ENCODE peak calls at places on chromosomes 6 and 20, in ten cellular contexts. One of them, this sample, is unnamed.

GRCh38 chr20:47009784-47010183 is 115.1 kb downstream of the EYA2 start:
- DNase-seq in ELF-1: no peak
- DNase-seq in mucosa of gallbladder: no peak
- DNase-seq in aorta: no peak
- DNase-seq in NCI-H446: no peak
- DNase-seq in epithelial cell of esophagus: no peak
- DNase-seq in adrenal gland: no peak
- DNase-seq in HTR-8/SVneo: no peak
- DNase-seq in pons: no peak
- DNase-seq in activated T-cell treated with anti-CD3 and anti-CD28 coated beads for 24 hours: no peak
- DNase-seq in this sample: no peak

GRCh38 chr20:56400001-56400640 is 7.7 kb downstream of the CSTF1 start:
- DNase-seq in ELF-1: peak; percentile 24
- DNase-seq in mucosa of gallbladder: peak; percentile 63
- DNase-seq in aorta: no peak
- DNase-seq in NCI-H446: peak; percentile 68
- DNase-seq in epithelial cell of esophagus: peak; percentile 71
- DNase-seq in adrenal gland: no peak
- DNase-seq in HTR-8/SVneo: peak; percentile 87
- DNase-seq in pons: peak; percentile 85
- DNase-seq in activated T-cell treated with anti-CD3 and anti-CD28 coated beads for 24 hours: peak; percentile 43
- DNase-seq in this sample: no peak

GRCh38 chr20:46994341-46994740 is 99.7 kb downstream of the EYA2 start:
- DNase-seq in ELF-1: no peak
- DNase-seq in mucosa of gallbladder: no peak
- DNase-seq in aorta: no peak
- DNase-seq in NCI-H446: no peak
- DNase-seq in epithelial cell of esophagus: peak; percentile 64
- DNase-seq in adrenal gland: no peak
- DNase-seq in HTR-8/SVneo: no peak
- DNase-seq in pons: no peak
- DNase-seq in activated T-cell treated with anti-CD3 and anti-CD28 coated beads for 24 hours: peak; percentile 48
- DNase-seq in this sample: no peak

GRCh38 chr6:150599199-150600002 is at the start of gene PLEKHG1:
- DNase-seq in ELF-1: peak; percentile 84
- DNase-seq in mucosa of gallbladder: peak; percentile 78
- DNase-seq in aorta: peak; percentile 87
- DNase-seq in NCI-H446: no peak
- DNase-seq in epithelial cell of esophagus: peak; percentile 75
- DNase-seq in adrenal gland: peak; percentile 43
- DNase-seq in HTR-8/SVneo: peak; percentile 10
- DNase-seq in pons: no peak
- DNase-seq in activated T-cell treated with anti-CD3 and anti-CD28 coated beads for 24 hours: peak; percentile 26
- DNase-seq in this sample: no peak

GRCh38 chr20:62030834-62031434 is 34.7 kb downstream of the TAF4 start:
- DNase-seq in ELF-1: no peak
- DNase-seq in mucosa of gallbladder: no peak
- DNase-seq in aorta: no peak
- DNase-seq in NCI-H446: no peak
- DNase-seq in epithelial cell of esophagus: peak; percentile 74
- DNase-seq in adrenal gland: no peak
- DNase-seq in HTR-8/SVneo: no peak
- DNase-seq in pons: no peak
- DNase-seq in activated T-cell treated with anti-CD3 and anti-CD28 coated beads for 24 hours: no peak
- DNase-seq in this sample: no peak

GRCh38 chr6:22363166-22363965 is 66.5 kb upstream of the PRL start:
- DNase-seq in ELF-1: peak; percentile 27
- DNase-seq in mucosa of gallbladder: no peak
- DNase-seq in aorta: no peak
- DNase-seq in NCI-H446: no peak
- DNase-seq in epithelial cell of esophagus: peak; percentile 95
- DNase-seq in adrenal gland: no peak
- DNase-seq in HTR-8/SVneo: no peak
- DNase-seq in pons: no peak
- DNase-seq in activated T-cell treated with anti-CD3 and anti-CD28 coated beads for 24 hours: no peak
- DNase-seq in this sample: no peak

GRCh38 chr6:168574699-168575195 is 133.8 kb downstream of the SMOC2 start:
- DNase-seq in ELF-1: peak; percentile 35
- DNase-seq in mucosa of gallbladder: peak; percentile 54
- DNase-seq in aorta: peak; percentile 86
- DNase-seq in NCI-H446: no peak
- DNase-seq in epithelial cell of esophagus: no peak
- DNase-seq in adrenal gland: peak; percentile 45
- DNase-seq in HTR-8/SVneo: no peak
- DNase-seq in pons: no peak
- DNase-seq in activated T-cell treated with anti-CD3 and anti-CD28 coated beads for 24 hours: no peak
- DNase-seq in this sample: no peak

GRCh38 chr6:52962701-52963100 is 32.4 kb downstream of the GSTA4 start:
- DNase-seq in ELF-1: no peak
- DNase-seq in mucosa of gallbladder: no peak
- DNase-seq in aorta: no peak
- DNase-seq in NCI-H446: no peak
- DNase-seq in epithelial cell of esophagus: no peak
- DNase-seq in adrenal gland: no peak
- DNase-seq in HTR-8/SVneo: no peak
- DNase-seq in pons: no peak
- DNase-seq in activated T-cell treated with anti-CD3 and anti-CD28 coated beads for 24 hours: no peak
- DNase-seq in this sample: no peak

GRCh38 chr6:41429506-41430504 is 94.4 kb downstream of the NCR2 start:
- DNase-seq in ELF-1: peak; percentile 55
- DNase-seq in mucosa of gallbladder: no peak
- DNase-seq in aorta: peak; percentile 62
- DNase-seq in NCI-H446: no peak
- DNase-seq in epithelial cell of esophagus: no peak
- DNase-seq in adrenal gland: no peak
- DNase-seq in HTR-8/SVneo: no peak
- DNase-seq in pons: peak; percentile 61
- DNase-seq in activated T-cell treated with anti-CD3 and anti-CD28 coated beads for 24 hours: no peak
- DNase-seq in this sample: no peak

GRCh38 chr6:148523051-148523450 is 180.4 kb downstream of the SASH1 start:
- DNase-seq in ELF-1: no peak
- DNase-seq in mucosa of gallbladder: no peak
- DNase-seq in aorta: no peak
- DNase-seq in NCI-H446: no peak
- DNase-seq in epithelial cell of esophagus: peak; percentile 50
- DNase-seq in adrenal gland: no peak
- DNase-seq in HTR-8/SVneo: no peak
- DNase-seq in pons: no peak
- DNase-seq in activated T-cell treated with anti-CD3 and anti-CD28 coated beads for 24 hours: no peak
- DNase-seq in this sample: no peak

GRCh38 chr20:55693646-55694045 is 311.7 kb downstream of the CBLN4 start:
- DNase-seq in ELF-1: no peak
- DNase-seq in mucosa of gallbladder: no peak
- DNase-seq in aorta: no peak
- DNase-seq in NCI-H446: no peak
- DNase-seq in epithelial cell of esophagus: no peak
- DNase-seq in adrenal gland: no peak
- DNase-seq in HTR-8/SVneo: no peak
- DNase-seq in pons: no peak
- DNase-seq in activated T-cell treated with anti-CD3 and anti-CD28 coated beads for 24 hours: no peak
- DNase-seq in this sample: no peak

GRCh38 chr6:136289327-136289578 is 393 bp downstream of the BCLAF1 start:
- DNase-seq in ELF-1: peak; percentile 96
- DNase-seq in mucosa of gallbladder: peak; percentile 92
- DNase-seq in aorta: peak; percentile 95
- DNase-seq in NCI-H446: peak; percentile 92
- DNase-seq in epithelial cell of esophagus: peak; percentile 90
- DNase-seq in adrenal gland: peak; percentile 91
- DNase-seq in HTR-8/SVneo: peak; percentile 80
- DNase-seq in pons: peak; percentile 87
- DNase-seq in activated T-cell treated with anti-CD3 and anti-CD28 coated beads for 24 hours: peak; percentile 89
- DNase-seq in this sample: peak; percentile 78

GRCh38 chr20:43726811-43727338 is at the start of gene GTSF1L:
- DNase-seq in ELF-1: no peak
- DNase-seq in mucosa of gallbladder: no peak
- DNase-seq in aorta: no peak
- DNase-seq in NCI-H446: no peak
- DNase-seq in epithelial cell of esophagus: peak; percentile 47
- DNase-seq in adrenal gland: no peak
- DNase-seq in HTR-8/SVneo: no peak
- DNase-seq in pons: no peak
- DNase-seq in activated T-cell treated with anti-CD3 and anti-CD28 coated beads for 24 hours: no peak
- DNase-seq in this sample: no peak

GRCh38 chr6:42326248-42326647 is 108.6 kb upstream of the MRPS10 start:
- DNase-seq in ELF-1: no peak
- DNase-seq in mucosa of gallbladder: no peak
- DNase-seq in aorta: no peak
- DNase-seq in NCI-H446: no peak
- DNase-seq in epithelial cell of esophagus: peak; percentile 94
- DNase-seq in adrenal gland: no peak
- DNase-seq in HTR-8/SVneo: no peak
- DNase-seq in pons: no peak
- DNase-seq in activated T-cell treated with anti-CD3 and anti-CD28 coated beads for 24 hours: no peak
- DNase-seq in this sample: no peak

GRCh38 chr20:49700411-49701185 is 13.1 kb downstream of the B4GALT5 start:
- DNase-seq in ELF-1: no peak
- DNase-seq in mucosa of gallbladder: no peak
- DNase-seq in aorta: no peak
- DNase-seq in NCI-H446: no peak
- DNase-seq in epithelial cell of esophagus: peak; percentile 80
- DNase-seq in adrenal gland: no peak
- DNase-seq in HTR-8/SVneo: peak; percentile 83
- DNase-seq in pons: no peak
- DNase-seq in activated T-cell treated with anti-CD3 and anti-CD28 coated beads for 24 hours: no peak
- DNase-seq in this sample: no peak

GRCh38 chr6:12832341-12832740 is 115.8 kb downstream of the PHACTR1 start:
- DNase-seq in ELF-1: no peak
- DNase-seq in mucosa of gallbladder: no peak
- DNase-seq in aorta: no peak
- DNase-seq in NCI-H446: no peak
- DNase-seq in epithelial cell of esophagus: no peak
- DNase-seq in adrenal gland: no peak
- DNase-seq in HTR-8/SVneo: no peak
- DNase-seq in pons: no peak
- DNase-seq in activated T-cell treated with anti-CD3 and anti-CD28 coated beads for 24 hours: no peak
- DNase-seq in this sample: no peak

GRCh38 chr6:84847349-84848160 is 83.2 kb upstream of the TBX18 start:
- DNase-seq in ELF-1: peak; percentile 36
- DNase-seq in mucosa of gallbladder: no peak
- DNase-seq in aorta: no peak
- DNase-seq in NCI-H446: no peak
- DNase-seq in epithelial cell of esophagus: peak; percentile 75
- DNase-seq in adrenal gland: no peak
- DNase-seq in HTR-8/SVneo: no peak
- DNase-seq in pons: no peak
- DNase-seq in activated T-cell treated with anti-CD3 and anti-CD28 coated beads for 24 hours: no peak
- DNase-seq in this sample: no peak

GRCh38 chr6:34967461-34967860 is 78.4 kb downstream of the ANKS1A start:
- DNase-seq in ELF-1: no peak
- DNase-seq in mucosa of gallbladder: no peak
- DNase-seq in aorta: no peak
- DNase-seq in NCI-H446: no peak
- DNase-seq in epithelial cell of esophagus: no peak
- DNase-seq in adrenal gland: no peak
- DNase-seq in HTR-8/SVneo: no peak
- DNase-seq in pons: no peak
- DNase-seq in activated T-cell treated with anti-CD3 and anti-CD28 coated beads for 24 hours: no peak
- DNase-seq in this sample: no peak

GRCh38 chr20:53336892-53337291 is 256.7 kb downstream of the ZNF217 start:
- DNase-seq in ELF-1: no peak
- DNase-seq in mucosa of gallbladder: no peak
- DNase-seq in aorta: no peak
- DNase-seq in NCI-H446: no peak
- DNase-seq in epithelial cell of esophagus: no peak
- DNase-seq in adrenal gland: no peak
- DNase-seq in HTR-8/SVneo: no peak
- DNase-seq in pons: no peak
- DNase-seq in activated T-cell treated with anti-CD3 and anti-CD28 coated beads for 24 hours: no peak
- DNase-seq in this sample: no peak

GRCh38 chr6:160379464-160379863 is 31.3 kb downstream of the SLC22A3 start:
- DNase-seq in ELF-1: no peak
- DNase-seq in mucosa of gallbladder: no peak
- DNase-seq in aorta: no peak
- DNase-seq in NCI-H446: no peak
- DNase-seq in epithelial cell of esophagus: peak; percentile 81
- DNase-seq in adrenal gland: no peak
- DNase-seq in HTR-8/SVneo: no peak
- DNase-seq in pons: no peak
- DNase-seq in activated T-cell treated with anti-CD3 and anti-CD28 coated beads for 24 hours: no peak
- DNase-seq in this sample: no peak

GRCh38 chr20:36646678-36647077 is 682 bp upstream of the SLA2 start:
- DNase-seq in ELF-1: no peak
- DNase-seq in mucosa of gallbladder: no peak
- DNase-seq in aorta: no peak
- DNase-seq in NCI-H446: no peak
- DNase-seq in epithelial cell of esophagus: peak; percentile 69
- DNase-seq in adrenal gland: no peak
- DNase-seq in HTR-8/SVneo: no peak
- DNase-seq in pons: no peak
- DNase-seq in activated T-cell treated with anti-CD3 and anti-CD28 coated beads for 24 hours: no peak
- DNase-seq in this sample: no peak

GRCh38 chr6:29516108-29516507 is 28.4 kb upstream of the MAS1L start:
- DNase-seq in ELF-1: no peak
- DNase-seq in mucosa of gallbladder: no peak
- DNase-seq in aorta: no peak
- DNase-seq in NCI-H446: no peak
- DNase-seq in epithelial cell of esophagus: peak; percentile 87
- DNase-seq in adrenal gland: no peak
- DNase-seq in HTR-8/SVneo: peak; percentile 59
- DNase-seq in pons: no peak
- DNase-seq in activated T-cell treated with anti-CD3 and anti-CD28 coated beads for 24 hours: peak; percentile 6
- DNase-seq in this sample: no peak

GRCh38 chr6:166997768-166998255 is 1.4 kb upstream of the CEP43 start:
- DNase-seq in ELF-1: peak; percentile 87
- DNase-seq in mucosa of gallbladder: peak; percentile 67
- DNase-seq in aorta: peak; percentile 66
- DNase-seq in NCI-H446: peak; percentile 12
- DNase-seq in epithelial cell of esophagus: peak; percentile 92
- DNase-seq in adrenal gland: peak; percentile 81
- DNase-seq in HTR-8/SVneo: peak; percentile 35
- DNase-seq in pons: peak; percentile 28
- DNase-seq in activated T-cell treated with anti-CD3 and anti-CD28 coated beads for 24 hours: peak; percentile 33
- DNase-seq in this sample: no peak

GRCh38 chr6:159762681-159763293 is 942 bp downstream of the ACAT2 start:
- DNase-seq in ELF-1: no peak
- DNase-seq in mucosa of gallbladder: peak; percentile 15
- DNase-seq in aorta: peak; percentile 49
- DNase-seq in NCI-H446: no peak
- DNase-seq in epithelial cell of esophagus: peak; percentile 48
- DNase-seq in adrenal gland: peak; percentile 35
- DNase-seq in HTR-8/SVneo: no peak
- DNase-seq in pons: peak; percentile 34
- DNase-seq in activated T-cell treated with anti-CD3 and anti-CD28 coated beads for 24 hours: no peak
- DNase-seq in this sample: no peak

This sample was measured in CMK.